ENCODE peak calls at places on chromosomes 11 and 22, in five cellular contexts. D, U, G, J and Y are unnamed samples.

GRCh38 chr11:27291302-27291889 is 71.6 kb downstream of the CCDC34 start:
- DNase-seq in D (no peak), U (peak), G (no peak), J (peak), Y (no peak)

GRCh38 chr11:116984589-116984988 is 113.6 kb downstream of the SIK3 start:
- DNase-seq in D (no peak), U (peak), G (no peak), J (no peak), Y (peak)

GRCh38 chr22:17980638-17981051 is 43.7 kb downstream of the MICAL3 start:
- DNase-seq in D (peak), U (peak), G (no peak), J (no peak), Y (peak)

GRCh38 chr11:44530413-44531115 is 34.9 kb upstream of the CD82 start:
- DNase-seq in D (no peak), U (no peak), G (no peak), J (no peak), Y (no peak)

GRCh38 chr11:130115218-130115617 is 44.4 kb upstream of the ST14 start:
- DNase-seq in D (no peak), U (peak), G (no peak), J (no peak), Y (no peak)

GRCh38 chr11:83019888-83020579 is 51.7 kb downstream of the RAB30 start:
- DNase-seq in D (no peak), U (no peak), G (peak), J (no peak), Y (no peak)

GRCh38 chr11:104093426-104094280 is 57.2 kb downstream of the DDI1 start:
- DNase-seq in D (no peak), U (no peak), G (no peak), J (no peak), Y (no peak)

GRCh38 chr22:30015846-30016245 is 64.4 kb upstream of the HORMAD2 start:
- DNase-seq in D (no peak), U (no peak), G (no peak), J (no peak), Y (no peak)